ENCODE peak calls at places on chromosomes 2 and 18, in five cellular contexts. R is mesendoderm, H is mucosa of gallbladder, W is Daoy, O is globus pallidus. M is an unnamed sample.

GRCh38 chr18:35756506-35757117 is 175.1 kb downstream of the GALNT1 start:
- DNase-seq in O (peak), W (peak), R (peak), H (peak), M (peak)

GRCh38 chr2:43754180-43754579 is 19.7 kb upstream of the DYNC2LI1 start:
- DNase-seq in W (peak), O (peak), H (no peak), R (no peak), M (no peak)

GRCh38 chr2:71690876-71691275 is 237.5 kb downstream of the DYSF start:
- DNase-seq in O (no peak), R (peak), H (no peak), W (no peak), M (no peak)

GRCh38 chr18:78696698-78697435 is 282.8 kb upstream of the SALL3 start:
- DNase-seq in H (no peak), O (no peak), R (no peak), W (no peak), M (no peak)

GRCh38 chr18:42163316-42163715 is 208.3 kb downstream of the PIK3C3 start:
- DNase-seq in R (no peak), O (no peak), H (no peak), W (no peak), M (no peak)

GRCh38 chr2:231699006-231699405 is 9.3 kb upstream of the PTMA start:
- DNase-seq in R (no peak), H (no peak), W (no peak), O (no peak), M (no peak)

GRCh38 chr2:186347472-186347871 is 138.6 kb upstream of the ZC3H15 start:
- DNase-seq in O (no peak), W (no peak), R (no peak), H (no peak), M (peak)

GRCh38 chr18:62450546-62451395 is 72.1 kb upstream of the ZCCHC2 start:
- DNase-seq in O (peak), H (peak), W (peak), R (peak), M (peak)

GRCh38 chr2:17753803-17754663 is at the start of the genes GEN1 and SMC6:
- DNase-seq in O (peak), W (peak), R (peak), H (peak), M (peak)

GRCh38 chr2:98465456-98466201 is 21.0 kb downstream of the INPP4A start:
- DNase-seq in H (peak), O (no peak), R (no peak), W (peak), M (peak)

GRCh38 chr2:101698419-101699190 is 1.1 kb downstream of the MAP4K4 start:
- DNase-seq in H (no peak), W (peak), O (no peak), R (peak), M (peak)

GRCh38 chr2:113178891-113179290 is 5.1 kb downstream of the PSD4 start:
- DNase-seq in R (no peak), O (no peak), W (peak), H (no peak), M (no peak)

GRCh38 chr2:19313553-19313952 is 44.9 kb downstream of the OSR1 start:
- DNase-seq in O (no peak), R (no peak), W (no peak), H (no peak), M (no peak)

GRCh38 chr18:26791676-26792075 is 73.8 kb downstream of the AQP4 start:
- DNase-seq in R (no peak), H (no peak), W (peak), O (no peak), M (no peak)

GRCh38 chr2:230893338-230893737 is 28.6 kb downstream of the ITM2C start:
- DNase-seq in R (no peak), W (no peak), H (no peak), O (no peak), M (no peak)

GRCh38 chr2:140747665-140748064 is 1383.2 kb downstream of the LRP1B start:
- DNase-seq in R (no peak), O (no peak), W (no peak), H (no peak), M (no peak)

GRCh38 chr2:216616083-216616678 is 17.0 kb upstream of the IGFBP2 start:
- DNase-seq in R (no peak), H (no peak), O (no peak), W (no peak), M (no peak)

GRCh38 chr2:30424231-30424630 is 22.8 kb upstream of the LCLAT1 start:
- DNase-seq in R (no peak), W (no peak), O (no peak), H (no peak), M (no peak)

GRCh38 chr2:106885981-106886915 is at the start of gene ST6GAL2:
- DNase-seq in W (peak), R (peak), H (peak), O (peak), M (peak)

GRCh38 chr2:72544554-72544953 is 281.3 kb downstream of the EXOC6B start:
- DNase-seq in R (no peak), W (no peak), H (no peak), O (no peak), M (no peak)

GRCh38 chr2:66466435-66466834 is 31.5 kb downstream of the MEIS1 start:
- DNase-seq in R (no peak), H (no peak), W (no peak), O (no peak), M (no peak)

GRCh38 chr2:128275498-128276045 is 43.1 kb downstream of the HS6ST1 start:
- DNase-seq in O (no peak), H (no peak), W (no peak), R (no peak), M (no peak)

GRCh38 chr2:222298311-222299150 is at the start of gene PAX3:
- DNase-seq in W (peak), O (no peak), R (no peak), H (no peak), M (no peak)

GRCh38 chr2:135473567-135473966 is 57.5 kb downstream of the ZRANB3 start:
- DNase-seq in O (peak), W (peak), R (peak), H (no peak), M (peak)

GRCh38 chr2:37414470-37414949 is 70.1 kb downstream of the QPCT start:
- DNase-seq in W (peak), H (no peak), R (peak), O (peak), M (peak)